ENCODE peak calls at places on chromosomes 4 and X, in four cellular contexts. O is natural killer cell treated with Interleukin-12 subunit alpha and Interleukin-12 subunit beta and Interleukin-15 and Interleukin-18, amount 100 ng/mL, for 72 hours; G is dorsolateral prefrontal cortex; Y is H4. R is an unnamed sample.
A peak's percentile ranks its signal among the peaks of the same experiment; 100 is the strongest.

GRCh38 chrX:153862369-153863250 is 23.4 kb downstream of the L1CAM start:
- DNase-seq in O (no peak), G (no peak), Y (no peak), R (no peak)

GRCh38 chr4:161949941-161950725 is 213.7 kb downstream of the FSTL5 start:
- DNase-seq in O (no peak), G (no peak), Y (no peak), R (peak; percentile 21)

GRCh38 chr4:39255266-39255665 is 72.9 kb downstream of the WDR19 start:
- DNase-seq in O (no peak), G (no peak), Y (peak; percentile 40), R (peak; percentile 78)

GRCh38 chrX:129520151-129520550 is 3.1 kb downstream of the SMARCA1 start:
- DNase-seq in O (no peak), G (no peak), Y (no peak), R (no peak)

GRCh38 chr4:13430834-13431568 is 53.1 kb downstream of the RAB28 start:
- DNase-seq in O (no peak), G (no peak), Y (no peak), R (no peak)

GRCh38 chr4:73069338-73070071 is at the start of gene COX18:
- DNase-seq in O (peak; percentile 97), G (peak; percentile 94), Y (peak; percentile 97), R (peak; percentile 92)

GRCh38 chr4:101252721-101253120 is 94.6 kb downstream of the PPP3CA start:
- DNase-seq in O (no peak), G (no peak), Y (no peak), R (no peak)

GRCh38 chrX:123648028-123648810 is 84.6 kb downstream of the THOC2 start:
- DNase-seq in O (no peak), G (no peak), Y (peak; percentile 34), R (peak; percentile 9)

GRCh38 chr4:181890031-181890430 is 353.2 kb upstream of the TENM3 start:
- DNase-seq in O (no peak), G (no peak), Y (no peak), R (no peak)

GRCh38 chr4:159867673-159868072 is 764.8 kb downstream of the RAPGEF2 start:
- DNase-seq in O (no peak), G (no peak), Y (no peak), R (no peak)

GRCh38 chr4:98939892-98940298 is 11.0 kb upstream of the EIF4E start:
- DNase-seq in O (no peak), G (no peak), Y (peak; percentile 44), R (peak; percentile 48)

GRCh38 chr4:155758500-155759371 is at the start of gene GUCY1B1:
- DNase-seq in O (peak; percentile 94), G (peak; percentile 97), Y (peak; percentile 76), R (peak; percentile 94)

GRCh38 chr4:81482344-81482743 is 10.6 kb upstream of the RASGEF1B start:
- DNase-seq in O (no peak), G (no peak), Y (no peak), R (no peak)

GRCh38 chr4:180767330-180767729 is 1475.9 kb upstream of the TENM3 start:
- DNase-seq in O (no peak), G (no peak), Y (no peak), R (no peak)

GRCh38 chr4:36043901-36044300 is 200.4 kb downstream of the ARAP2 start:
- DNase-seq in O (no peak), G (no peak), Y (peak; percentile 74), R (peak; percentile 22)

GRCh38 chr4:38400946-38401345 is 263.1 kb upstream of the KLF3 start:
- DNase-seq in O (no peak), G (no peak), Y (no peak), R (peak; percentile 3)

GRCh38 chrX:149151805-149152757 is 353.0 kb downstream of the IDS start:
- DNase-seq in O (no peak), G (no peak), Y (peak; percentile 3), R (peak; percentile 59)